ENCODE peak calls at places on chromosome 2, in ten cellular contexts. H is testis, J is heart left ventricle, B is A549, S is transverse colon, X is ovary, M is stomach, T is H54, V is uterus, Y is suprapubic skin. C is an unnamed sample.

GRCh38 chr2:61235716-61236115 is 73.7 kb downstream of the C2orf74 start:
- DNase-seq in X (no peak), T (no peak), B (no peak), J (no peak), Y (no peak), M (no peak), H (no peak), V (no peak), S (no peak), C (no peak)

GRCh38 chr2:239167011-239167673 is 233.7 kb downstream of the HDAC4 start:
- DNase-seq in X (no peak), B (no peak), T (no peak), V (no peak), Y (peak; percentile 39), S (peak; percentile 30), H (no peak), J (no peak), M (no peak), C (no peak)

GRCh38 chr2:240325654-240326031 is 109.8 kb upstream of the GPC1 start:
- DNase-seq in B (no peak), S (no peak), Y (no peak), V (peak; percentile 30), T (no peak), H (peak; percentile 74), J (peak; percentile 45), X (peak; percentile 42), M (no peak), C (no peak)

GRCh38 chr2:28952806-28953190 is 28.3 kb upstream of the TOGARAM2 start:
- DNase-seq in V (no peak), Y (no peak), J (no peak), S (no peak), X (no peak), H (peak; percentile 41), B (peak; percentile 59), M (no peak), T (no peak), C (peak; percentile 42)

GRCh38 chr2:178962152-178962551 is 87.8 kb downstream of the CCDC141 start:
- DNase-seq in B (no peak), J (no peak), V (no peak), Y (no peak), M (no peak), S (no peak), X (no peak), T (no peak), H (no peak), C (no peak)

GRCh38 chr2:197167608-197168287 is 142.8 kb downstream of the ANKRD44 start:
- DNase-seq in S (no peak), J (no peak), X (no peak), Y (no peak), M (no peak), V (no peak), B (no peak), H (no peak), T (no peak), C (no peak)

GRCh38 chr2:113053666-113054435 is 1.2 kb upstream of the IL36B start:
- DNase-seq in V (no peak), M (no peak), J (no peak), Y (no peak), H (no peak), X (no peak), S (no peak), B (no peak), T (no peak), C (no peak)

GRCh38 chr2:174593574-174594203 is 3.9 kb downstream of the WIPF1 start:
- DNase-seq in V (no peak), T (peak; percentile 19), H (no peak), Y (no peak), X (no peak), S (peak; percentile 58), B (no peak), J (peak; percentile 42), M (no peak), C (peak; percentile 53)

GRCh38 chr2:128504242-128505149 is 185.8 kb upstream of the HS6ST1 start:
- DNase-seq in V (no peak), Y (peak; percentile 28), H (peak; percentile 4), B (no peak), M (peak; percentile 17), J (no peak), T (no peak), S (peak; percentile 21), X (no peak), C (no peak)

GRCh38 chr2:66434679-66435548 is at the start of gene MEIS1:
- DNase-seq in Y (peak; percentile 94), V (peak; percentile 95), B (peak; percentile 95), M (peak; percentile 90), S (peak; percentile 80), J (peak; percentile 91), H (peak; percentile 97), T (peak; percentile 83), X (peak; percentile 96), C (peak; percentile 84)

GRCh38 chr2:149527998-149528775 is 59.4 kb downstream of the MMADHC start:
- DNase-seq in B (no peak), S (no peak), J (no peak), H (no peak), X (no peak), Y (no peak), T (no peak), V (no peak), M (no peak), C (no peak)

GRCh38 chr2:160918909-160919503 is 241.2 kb upstream of the TANK start:
- DNase-seq in J (peak; percentile 67), T (peak; percentile 20), M (peak; percentile 67), X (peak; percentile 69), H (peak; percentile 67), S (peak; percentile 56), V (no peak), B (peak; percentile 60), Y (no peak), C (peak; percentile 34)

GRCh38 chr2:41710944-41711343 is 336.9 kb upstream of the PKDCC start:
- DNase-seq in T (no peak), X (no peak), M (no peak), H (no peak), S (no peak), B (no peak), Y (no peak), J (no peak), V (no peak), C (no peak)

GRCh38 chr2:196268022-196268421 is 96.6 kb upstream of the STK17B start:
- DNase-seq in X (no peak), Y (no peak), J (no peak), T (no peak), B (no peak), S (no peak), M (no peak), V (no peak), H (no peak), C (no peak)

GRCh38 chr2:67883316-67884080 is 179.3 kb downstream of the C1D start:
- DNase-seq in Y (no peak), H (no peak), T (no peak), X (no peak), J (no peak), M (no peak), S (peak; percentile 10), V (no peak), B (no peak), C (no peak)

GRCh38 chr2:177282101-177282573 is 17.6 kb upstream of the NFE2L2 start:
- DNase-seq in Y (no peak), V (no peak), H (no peak), T (no peak), S (no peak), X (no peak), J (peak; percentile 33), M (no peak), B (no peak), C (no peak)

DNA sequence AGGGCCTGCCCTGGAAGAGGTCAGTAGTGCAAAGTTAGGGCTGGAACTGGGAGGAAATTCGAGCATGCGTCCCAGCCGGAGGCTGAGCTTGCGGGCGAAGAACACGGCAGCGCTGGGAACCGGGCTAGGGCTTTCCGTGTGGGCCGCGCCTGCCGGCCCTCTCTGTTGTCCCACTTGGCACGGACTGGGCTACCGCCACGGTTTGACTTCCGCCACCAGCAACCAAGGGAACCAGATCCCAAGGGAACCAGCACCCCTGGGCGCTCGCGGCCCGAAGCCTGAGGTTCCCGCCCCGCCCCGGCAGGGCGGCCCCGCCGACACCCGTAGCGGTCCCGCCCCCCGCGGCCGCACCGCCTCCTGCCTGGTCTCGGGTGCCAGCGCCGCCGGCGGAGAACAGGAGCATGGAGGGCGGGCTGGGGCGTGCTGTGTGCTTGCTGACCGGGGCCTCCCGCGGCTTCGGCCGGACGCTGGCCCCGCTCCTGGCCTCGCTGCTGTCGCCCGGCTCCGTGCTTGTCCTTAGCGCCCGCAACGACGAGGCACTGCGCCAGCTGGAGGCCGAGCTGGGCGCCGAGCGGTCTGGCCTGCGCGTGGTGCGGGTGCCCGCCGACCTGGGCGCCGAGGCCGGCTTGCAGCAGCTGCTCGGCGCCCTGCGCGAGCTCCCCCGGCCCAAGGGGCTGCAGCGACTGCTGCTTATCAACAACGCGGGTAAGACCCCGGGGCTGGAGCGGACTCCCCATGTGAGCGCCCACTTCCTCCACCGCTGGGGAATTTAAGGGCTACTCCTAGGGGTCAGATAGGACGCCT is at the start of gene SPR:
- DNase-seq in B (peak; percentile 85), H (peak; percentile 84), T (peak; percentile 77), J (peak; percentile 80), S (peak; percentile 85), M (peak; percentile 90), X (peak; percentile 64), Y (peak; percentile 81), V (peak; percentile 68), C (peak; percentile 80)
- TF ChIP-seq POLR2A in B (peak; percentile 95), H (no peak), T (peak; percentile 59), J (no peak), S (no peak), M (no peak), X (no peak), Y (no peak), V (peak; percentile 39), C (no peak)

GRCh38 chr2:11680181-11680900 is 10.3 kb upstream of the NTSR2 start:
- DNase-seq in X (peak; percentile 84), Y (peak; percentile 34), V (no peak), J (no peak), S (no peak), M (peak; percentile 29), T (peak; percentile 38), B (no peak), H (peak; percentile 74), C (no peak)
- TF ChIP-seq POLR2A in X (no peak), Y (no peak), V (no peak), J (no peak), S (no peak), M (no peak), T (no peak), B (no peak), H (no peak), C (no peak)

DNA sequence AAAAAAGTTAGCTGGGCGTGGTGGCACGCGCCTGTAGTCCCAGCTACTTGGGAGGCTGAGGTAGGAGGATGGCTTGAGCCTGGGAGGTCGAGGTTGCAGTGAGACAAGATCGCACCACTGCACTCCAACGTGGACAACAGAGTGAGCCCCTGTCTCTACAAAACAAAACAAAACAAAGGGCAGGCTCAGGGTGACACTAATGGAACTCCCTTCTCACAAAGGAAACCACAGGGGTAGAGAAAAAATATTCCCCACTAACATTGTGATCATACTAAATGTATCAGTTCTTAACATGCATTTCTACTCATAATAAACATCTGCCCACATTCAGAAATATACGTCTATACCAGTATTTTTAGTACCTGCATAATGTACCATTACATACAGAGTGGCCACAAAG is 21.1 kb downstream of the STAM2 start:
- DNase-seq in T (no peak), H (no peak), Y (no peak), B (no peak), S (no peak), X (no peak), V (no peak), J (no peak), M (no peak), C (no peak)
- TF ChIP-seq POLR2A in T (no peak), H (no peak), Y (no peak), B (no peak), S (no peak), X (no peak), V (no peak), J (no peak), M (no peak), C (no peak)

GRCh38 chr2:9335322-9335754 is 88.0 kb downstream of the ITGB1BP1 start:
- DNase-seq in X (no peak), J (no peak), Y (no peak), M (no peak), B (no peak), V (no peak), H (no peak), T (no peak), S (peak; percentile 88), C (peak; percentile 7)
- TF ChIP-seq POLR2A in X (no peak), J (no peak), Y (no peak), M (no peak), B (no peak), V (no peak), H (no peak), T (no peak), S (no peak), C (no peak)